ENCODE peak calls at places on chromosomes 16 and 17, in eight cellular contexts. I is activated effector memory CD4-positive, alpha-beta T cell treated with Interleukin-2 at 50 U/mL for 16 hours; E is PC-9; P is skeletal muscle cell; H is astrocyte of the spinal cord; F is activated T-cell treated with anti-CD3 and anti-CD28 coated beads, Interleukin-2, amount 50 U/mL, for 4 hours; A is sciatic nerve; N is stimulated activated CD4-positive, alpha-beta T cell treated with anti-CD3 and anti-CD28 coated beads, Interleukin-2, amount 100 ng/mL, for 48 hours. C is an unnamed sample.

GRCh38 chr17:851986-852385 is 69.8 kb downstream of the MRM3 start:
- DNase-seq in H (no peak), E (no peak), N (no peak), F (no peak), A (no peak), I (no peak), P (no peak), C (no peak)

GRCh38 chr17:47918003-47918402 is 22.0 kb downstream of the SP2 start:
- DNase-seq in H (no peak), P (no peak), A (no peak), E (no peak), F (no peak), N (no peak), I (no peak), C (no peak)

GRCh38 chr17:41617698-41618097 is 5.1 kb upstream of the KRT16 start:
- DNase-seq in A (no peak), P (no peak), N (no peak), F (no peak), E (no peak), H (no peak), I (no peak), C (no peak)

GRCh38 chr16:81583893-81584705 is 139.5 kb downstream of the CMIP start:
- DNase-seq in F (no peak), A (no peak), N (no peak), I (no peak), H (peak), P (no peak), E (no peak), C (no peak)

GRCh38 chr17:40134184-40134583 is 6.2 kb upstream of the CASC3 start:
- DNase-seq in E (no peak), I (no peak), F (no peak), P (no peak), N (no peak), H (no peak), A (no peak), C (no peak)

GRCh38 chr17:4893272-4893671 is 6.1 kb upstream of the C17orf107 start:
- DNase-seq in P (no peak), I (no peak), H (no peak), A (no peak), E (no peak), F (no peak), N (no peak), C (no peak)

GRCh38 chr17:81727324-81728031 is 15.4 kb downstream of the SLC25A10 start:
- DNase-seq in A (no peak), H (no peak), I (no peak), E (no peak), P (no peak), N (no peak), F (no peak), C (no peak)

GRCh38 chr17:81494984-81495383 is 17.6 kb downstream of the ACTG1 start:
- DNase-seq in E (peak), I (no peak), P (no peak), F (no peak), H (no peak), A (no peak), N (no peak), C (no peak)

GRCh38 chr17:15951368-15952047 is 6.6 kb downstream of the ADORA2B start:
- DNase-seq in N (no peak), F (no peak), A (peak), H (no peak), P (no peak), E (no peak), I (no peak), C (no peak)

GRCh38 chr17:67784364-67785121 is 40.8 kb upstream of the BPTF start:
- DNase-seq in P (no peak), F (no peak), N (no peak), I (no peak), E (no peak), A (no peak), H (no peak), C (no peak)

GRCh38 chr17:62180772-62181171 is 115.7 kb upstream of the MED13 start:
- DNase-seq in F (no peak), A (no peak), I (no peak), N (no peak), E (no peak), P (no peak), H (no peak), C (no peak)

GRCh38 chr17:39700148-39700987 is 504 bp downstream of the ERBB2 start:
- DNase-seq in N (no peak), H (peak), F (no peak), P (no peak), I (no peak), E (peak), A (no peak), C (no peak)

GRCh38 chr16:12609937-12610699 is 193.6 kb downstream of the CPPED1 start:
- DNase-seq in F (no peak), E (no peak), N (no peak), P (no peak), A (no peak), I (no peak), H (no peak), C (no peak)

GRCh38 chr16:81606039-81606438 is 161.4 kb downstream of the CMIP start:
- DNase-seq in H (no peak), F (no peak), N (no peak), E (no peak), P (no peak), I (no peak), A (no peak), C (no peak)

GRCh38 chr17:32822996-32823395 is 53.9 kb downstream of the MYO1D start:
- DNase-seq in E (no peak), A (no peak), P (no peak), F (no peak), N (no peak), I (no peak), H (peak), C (no peak)

GRCh38 chr17:44607836-44608690 is 48.2 kb upstream of the MEIOC start:
- DNase-seq in H (peak), I (no peak), A (no peak), N (no peak), E (no peak), P (peak), F (no peak), C (peak)

GRCh38 chr17:60142872-60143499 is 6.8 kb upstream of the CA4 start:
- DNase-seq in I (peak), A (peak), H (peak), P (peak), F (peak), N (peak), E (peak), C (peak)

GRCh38 chr17:35795007-35795870 is at the start of gene MMP28:
- DNase-seq in P (no peak), I (peak), F (peak), N (no peak), E (peak), H (no peak), A (peak), C (no peak)

GRCh38 chr16:89615596-89616090 is 2.2 kb downstream of the DPEP1 start:
- DNase-seq in N (no peak), F (peak), I (no peak), A (no peak), H (no peak), E (peak), P (no peak), C (no peak)

GRCh38 chr16:78183886-78184553 is 84.6 kb downstream of the WWOX start:
- DNase-seq in A (no peak), P (no peak), H (peak), I (no peak), N (no peak), E (no peak), F (no peak), C (no peak)

GRCh38 chr17:48723555-48724239 is 712 bp downstream of the PRAC2 start:
- DNase-seq in P (no peak), H (no peak), I (no peak), A (no peak), E (no peak), F (no peak), N (no peak), C (no peak)

GRCh38 chr17:13128676-13129075 is 110.8 kb upstream of the ELAC2 start:
- DNase-seq in I (no peak), E (no peak), P (no peak), F (no peak), N (no peak), A (no peak), H (no peak), C (no peak)

GRCh38 chr17:43839670-43840101 is 6.7 kb upstream of the MPP3 start:
- DNase-seq in E (peak), I (no peak), H (no peak), N (no peak), P (no peak), F (no peak), A (no peak), C (no peak)

GRCh38 chr16:19415461-19415860 is 2.2 kb upstream of the TMC5 start:
- DNase-seq in I (no peak), E (peak), F (no peak), H (no peak), N (no peak), A (no peak), P (no peak), C (no peak)

GRCh38 chr16:68382296-68382718 is 66.0 kb downstream of the SMPD3 start:
- DNase-seq in A (no peak), E (no peak), P (no peak), I (no peak), H (no peak), N (no peak), F (no peak), C (no peak)

GRCh38 chr16:3170440-3171180 is 17.4 kb upstream of the OR1F1 start:
- DNase-seq in A (no peak), E (no peak), I (no peak), N (no peak), F (no peak), P (no peak), H (no peak), C (no peak)

GRCh38 chr16:10749680-10750035 is 6.0 kb downstream of the NUBP1 start:
- DNase-seq in H (no peak), I (no peak), P (no peak), N (no peak), F (no peak), A (no peak), E (no peak), C (no peak)

GRCh38 chr16:27748868-27749546 is 199.1 kb downstream of the KATNIP start:
- DNase-seq in I (no peak), H (peak), F (peak), N (no peak), P (no peak), A (no peak), E (peak), C (peak)

GRCh38 chr17:74212262-74212912 is 984 bp upstream of the TTYH2 start:
- DNase-seq in N (no peak), I (no peak), A (no peak), P (no peak), E (no peak), F (no peak), H (no peak), C (no peak)

GRCh38 chr16:89599451-89599858 is 14.0 kb upstream of the DPEP1 start:
- DNase-seq in F (no peak), P (no peak), H (no peak), E (peak), N (no peak), A (no peak), I (peak), C (no peak)

GRCh38 chr17:32998893-32999240 is 7.2 kb downstream of the SPACA3 start:
- DNase-seq in E (no peak), H (no peak), N (no peak), I (no peak), P (peak), F (no peak), A (no peak), C (peak)

GRCh38 chr16:53465606-53466290 is 31.5 kb downstream of the RBL2 start:
- DNase-seq in N (no peak), I (no peak), A (no peak), P (peak), F (no peak), E (no peak), H (peak), C (peak)

GRCh38 chr17:77754956-77755355 is 203.5 kb upstream of the TNRC6C start:
- DNase-seq in I (no peak), F (no peak), E (no peak), A (no peak), H (no peak), N (no peak), P (no peak), C (no peak)

GRCh38 chr16:64206877-64207276 is 915.0 kb downstream of the CDH11 start:
- DNase-seq in A (no peak), E (no peak), H (no peak), I (no peak), F (no peak), N (no peak), P (peak), C (no peak)

GRCh38 chr17:1714980-1715802 is 5.0 kb upstream of the TLCD2 start:
- DNase-seq in I (peak), N (no peak), E (peak), A (peak), P (peak), H (peak), F (peak), C (peak)

GRCh38 chr17:60740584-60740983 is 62.9 kb downstream of the BCAS3 start:
- DNase-seq in P (no peak), N (no peak), A (no peak), I (no peak), F (no peak), H (no peak), E (no peak), C (no peak)

GRCh38 chr16:19835989-19836421 is 48.6 kb downstream of the GPRC5B start:
- DNase-seq in H (peak), P (peak), F (no peak), I (no peak), A (no peak), N (no peak), E (no peak), C (no peak)

GRCh38 chr16:11252482-11252931 is 3.5 kb downstream of the SOCS1 start:
- DNase-seq in H (no peak), E (no peak), I (no peak), F (no peak), A (no peak), P (no peak), N (no peak), C (no peak)

GRCh38 chr16:85650864-85651811 is 37.6 kb downstream of the GINS2 start:
- DNase-seq in E (no peak), P (no peak), F (no peak), I (no peak), H (no peak), A (no peak), N (no peak), C (no peak)

GRCh38 chr16:9823510-9823909 is 358.7 kb downstream of the GRIN2A start:
- DNase-seq in E (no peak), A (no peak), F (no peak), P (no peak), H (no peak), I (no peak), N (no peak), C (no peak)

C was measured in AG09319.